ENCODE peak calls at places on chromosomes 5 and 9, in four cellular contexts. U is psoas muscle, O is AG09319, M is foreskin fibroblast. P is an unnamed sample.

GRCh38 chr5:172891716-172892421 is 57.8 kb downstream of the ERGIC1 start:
- DNase-seq in M (no peak), O (no peak), U (peak; percentile 72), P (no peak)

GRCh38 chr9:130042406-130042930 is 521 bp downstream of the FNBP1 start:
- DNase-seq in U (peak; percentile 47), O (no peak), M (no peak), P (peak; percentile 17)

GRCh38 chr9:14372437-14373318 is 58.7 kb upstream of the NFIB start:
- DNase-seq in M (peak; percentile 67), U (peak; percentile 33), O (no peak), P (peak; percentile 68)

GRCh38 chr9:121581775-121582600 is 69.4 kb upstream of the DAB2IP start:
- DNase-seq in M (no peak), U (no peak), O (no peak), P (no peak)

GRCh38 chr5:71658916-71659661 is 60.0 kb upstream of the CARTPT start:
- DNase-seq in O (no peak), U (no peak), M (no peak), P (no peak)

GRCh38 chr5:119212026-119212425 is 141.1 kb downstream of the DMXL1 start:
- DNase-seq in M (no peak), O (no peak), U (no peak), P (no peak)

GRCh38 chr9:134396258-134396742 is 70.0 kb downstream of the RXRA start:
- DNase-seq in U (no peak), M (no peak), O (no peak), P (no peak)

GRCh38 chr9:82524407-82524806 is 535.8 kb downstream of the SPATA31D1 start:
- DNase-seq in U (no peak), M (no peak), O (no peak), P (no peak)

GRCh38 chr9:35599763-35600604 is 5.1 kb upstream of the TESK1 start:
- DNase-seq in O (no peak), M (no peak), U (peak; percentile 37), P (no peak)

GRCh38 chr9:70218767-70219166 is 40.0 kb upstream of the SMC5 start:
- DNase-seq in U (no peak), M (peak; percentile 49), O (no peak), P (peak; percentile 63)

GRCh38 chr5:7897014-7897600 is 28.2 kb downstream of the MTRR start:
- DNase-seq in O (no peak), U (no peak), M (peak; percentile 49), P (peak; percentile 37)

GRCh38 chr5:111779260-111780254 is 22.6 kb upstream of the NREP start:
- DNase-seq in O (no peak), M (no peak), U (no peak), P (peak; percentile 68)

GRCh38 chr5:115484368-115484767 is 60.2 kb downstream of the FEM1C start:
- DNase-seq in M (no peak), O (no peak), U (no peak), P (no peak)

GRCh38 chr5:116750626-116751188 is 176.1 kb upstream of the SEMA6A start:
- DNase-seq in U (no peak), O (no peak), M (no peak), P (no peak)

GRCh38 chr5:20305463-20305862 is 317.5 kb upstream of the CDH18 start:
- DNase-seq in M (no peak), O (no peak), U (no peak), P (no peak)

GRCh38 chr5:79346420-79346824 is 110.5 kb downstream of the JMY start:
- DNase-seq in O (no peak), M (peak; percentile 43), U (no peak), P (peak; percentile 61)

GRCh38 chr9:100057624-100058023 is 41.2 kb downstream of the ERP44 start:
- DNase-seq in O (no peak), M (no peak), U (no peak), P (no peak)

GRCh38 chr5:115100556-115100955 is 69.2 kb downstream of the TRIM36 start:
- DNase-seq in M (peak; percentile 15), O (no peak), U (no peak), P (peak; percentile 21)

GRCh38 chr5:93676707-93677106 is 64.7 kb downstream of the POU5F2 start:
- DNase-seq in M (no peak), U (no peak), O (no peak), P (peak; percentile 22)

GRCh38 chr9:5643005-5643624 is 14.2 kb downstream of the RIC1 start:
- DNase-seq in M (no peak), O (no peak), U (no peak), P (peak; percentile 49)

GRCh38 chr5:36366883-36367282 is 65.2 kb upstream of the RANBP3L start:
- DNase-seq in O (no peak), M (no peak), U (no peak), P (peak; percentile 56)

GRCh38 chr5:139575751-139576150 is 14.6 kb downstream of the UBE2D2 start:
- DNase-seq in O (no peak), M (no peak), U (no peak), P (no peak)

GRCh38 chr5:45089870-45090269 is 281.1 kb downstream of the MRPS30 start:
- DNase-seq in M (no peak), U (no peak), O (no peak), P (no peak)

GRCh38 chr5:131684595-131684994 is 49.6 kb upstream of the RAPGEF6 start:
- DNase-seq in M (no peak), O (no peak), U (no peak), P (no peak)

GRCh38 chr5:116771466-116772151 is 197.0 kb upstream of the SEMA6A start:
- DNase-seq in M (no peak), U (no peak), O (no peak), P (no peak)

GRCh38 chr9:2599896-2600295 is 21.7 kb upstream of the VLDLR start:
- DNase-seq in U (no peak), M (no peak), O (no peak), P (peak; percentile 20)

GRCh38 chr5:123538670-123539459 is 26.9 kb downstream of the CSNK1G3 start:
- DNase-seq in O (no peak), M (no peak), U (no peak), P (no peak)

GRCh38 chr9:132644251-132644650 is 25.5 kb downstream of the DDX31 start:
- DNase-seq in U (no peak), O (no peak), M (no peak), P (no peak)

P was measured in fibroblast of lung.